ENCODE peak calls at places on chromosomes 6 and 20, in seven cellular contexts. X is adipocyte; L is nucleus accumbens; E is kidney; B is effector CD8-positive, alpha-beta T cell; F is NCI-H1694; M is heart left ventricle. O is an unnamed sample.

GRCh38 chr6:43274916-43275597 is 23.0 kb upstream of the SLC22A7 start:
- DNase-seq in X (peak), L (peak), E (no peak), B (peak), F (no peak), M (no peak), O (no peak)

GRCh38 chr20:45518282-45518681 is 2.9 kb upstream of the SPINT3 start:
- DNase-seq in X (no peak), L (no peak), E (no peak), B (no peak), F (no peak), M (no peak), O (no peak)

GRCh38 chr6:133099573-133099972 is 141.6 kb upstream of the EYA4 start:
- DNase-seq in X (peak), L (no peak), E (no peak), B (no peak), F (no peak), M (no peak), O (no peak)

GRCh38 chr6:56370591-56371198 is 123.3 kb upstream of the COL21A1 start:
- DNase-seq in X (peak), L (no peak), E (no peak), B (no peak), F (peak), M (peak), O (peak)

GRCh38 chr6:37717836-37718251 is 20.2 kb upstream of the MDGA1 start:
- DNase-seq in X (peak), L (no peak), E (no peak), B (no peak), F (no peak), M (no peak), O (no peak)

GRCh38 chr6:151313060-151313459 is 73.3 kb downstream of the AKAP12 start:
- DNase-seq in X (no peak), L (no peak), E (no peak), B (no peak), F (no peak), M (no peak), O (no peak)

GRCh38 chr6:158955265-158955664 is 44.7 kb downstream of the RSPH3 start:
- DNase-seq in X (no peak), L (no peak), E (no peak), B (no peak), F (no peak), M (no peak), O (no peak)

GRCh38 chr6:24078200-24078599 is 47.8 kb upstream of the NRSN1 start:
- DNase-seq in X (peak), L (peak), E (no peak), B (no peak), F (no peak), M (no peak), O (no peak)

GRCh38 chr20:23386304-23387117 is 24.5 kb downstream of the GZF1 start:
- DNase-seq in X (no peak), L (no peak), E (no peak), B (no peak), F (no peak), M (no peak), O (no peak)

GRCh38 chr20:46557231-46557956 is 6.9 kb upstream of the OCSTAMP start:
- DNase-seq in X (peak), L (no peak), E (no peak), B (no peak), F (no peak), M (no peak), O (no peak)

O was measured in testis.